ENCODE peak calls at places on chromosome 17, in four cellular contexts. J, L, R and C are unnamed samples. For H3K27me3, the result is how much of the 10 kb centered on the place peaks cover.

GRCh38 chr17:45876539-45876938 is 17.8 kb upstream of the MAPT start:
- DNase-seq in J (no peak), L (no peak), R (no peak), C (no peak)

GRCh38 chr17:49557204-49558024 is 18.3 kb upstream of the NXPH3 start:
- DNase-seq in L (no peak), J (no peak), R (peak), C (no peak)

GRCh38 chr17:32746280-32746679 is 130.6 kb downstream of the MYO1D start:
- DNase-seq in L (no peak), R (no peak), J (no peak), C (no peak)

GRCh38 chr17:51260960-51261958 is 913 bp downstream of the UTP18 start:
- DNase-seq in J (peak), R (no peak), L (peak), C (peak)

GRCh38 chr17:66547170-66547865 is 244.9 kb downstream of the PRKCA start:
- DNase-seq in R (no peak), L (no peak), J (no peak), C (no peak)

GRCh38 chr17:2926019-2926650 is 129.9 kb downstream of the RAP1GAP2 start:
- DNase-seq in R (peak), J (no peak), L (no peak), C (no peak)

GRCh38 chr17:32259596-32259995 is 6.0 kb upstream of the RHBDL3 start:
- DNase-seq in R (no peak), L (no peak), J (no peak), C (no peak)

GRCh38 chr17:69404398-69404797 is 10.1 kb upstream of the MAP2K6 start:
- DNase-seq in L (no peak), R (no peak), J (no peak), C (no peak)

GRCh38 chr17:19339341-19339815 is 23.1 kb downstream of the B9D1 start:
- DNase-seq in L (no peak), J (no peak), R (no peak), C (no peak)

GRCh38 chr17:2634361-2634960 is 41.0 kb downstream of the PAFAH1B1 start:
- DNase-seq in J (no peak), L (no peak), R (peak), C (no peak)

GRCh38 chr17:41678411-41678906 is 10.2 kb upstream of the EIF1 start:
- DNase-seq in L (no peak), J (no peak), R (peak), C (no peak)

GRCh38 chr17:55303701-55304145 is 39.0 kb downstream of the HLF start:
- DNase-seq in J (no peak), L (no peak), R (no peak), C (no peak)

GRCh38 chr17:27560668-27561067 is 70.3 kb upstream of the LGALS9 start:
- DNase-seq in R (no peak), J (no peak), L (peak), C (no peak)

GRCh38 chr17:44558349-44559287 is 1.3 kb downstream of the FZD2 start:
- DNase-seq in L (no peak), J (no peak), R (no peak), C (no peak)

GRCh38 chr17:31663576-31663975 is 195.5 kb downstream of the COPRS start:
- DNase-seq in L (no peak), R (no peak), J (no peak), C (no peak)

GRCh38 chr17:9472094-9472493 is 103.5 kb downstream of the STX8 start:
- DNase-seq in R (no peak), L (no peak), J (no peak), C (peak)

GRCh38 chr17:68161644-68162428 is 86.0 kb upstream of the AMZ2 start:
- DNase-seq in L (peak), J (no peak), R (no peak), C (no peak)

GRCh38 chr17:45914036-45914717 is 19.8 kb downstream of the MAPT start:
- DNase-seq in L (no peak), R (no peak), J (no peak), C (no peak)

GRCh38 chr17:81228420-81228819 is 5.7 kb upstream of the CEP131 start:
- DNase-seq in J (no peak), R (no peak), L (no peak), C (no peak)

GRCh38 chr17:47649972-47650524 is 329 bp downstream of the KPNB1 start:
- DNase-seq in J (no peak), L (no peak), R (no peak), C (no peak)

GRCh38 chr17:43356999-43357398 is 41.8 kb upstream of the ARL4D start:
- DNase-seq in J (no peak), L (no peak), R (peak), C (peak)

GRCh38 chr17:66549731-66550207 is 247.4 kb downstream of the PRKCA start:
- DNase-seq in L (no peak), R (no peak), J (no peak), C (peak)

GRCh38 chr17:2214047-2214717 is 89.4 kb downstream of the SMG6 start:
- DNase-seq in R (no peak), L (peak), J (no peak), C (peak)

GRCh38 chr17:7283471-7284216 is 2.1 kb downstream of the SLC2A4 start:
- DNase-seq in R (no peak), J (no peak), L (no peak), C (no peak)
- H3K27me3 ChIP-seq in R (under half), J (under half), L (half or more), C (under half)

DNA sequence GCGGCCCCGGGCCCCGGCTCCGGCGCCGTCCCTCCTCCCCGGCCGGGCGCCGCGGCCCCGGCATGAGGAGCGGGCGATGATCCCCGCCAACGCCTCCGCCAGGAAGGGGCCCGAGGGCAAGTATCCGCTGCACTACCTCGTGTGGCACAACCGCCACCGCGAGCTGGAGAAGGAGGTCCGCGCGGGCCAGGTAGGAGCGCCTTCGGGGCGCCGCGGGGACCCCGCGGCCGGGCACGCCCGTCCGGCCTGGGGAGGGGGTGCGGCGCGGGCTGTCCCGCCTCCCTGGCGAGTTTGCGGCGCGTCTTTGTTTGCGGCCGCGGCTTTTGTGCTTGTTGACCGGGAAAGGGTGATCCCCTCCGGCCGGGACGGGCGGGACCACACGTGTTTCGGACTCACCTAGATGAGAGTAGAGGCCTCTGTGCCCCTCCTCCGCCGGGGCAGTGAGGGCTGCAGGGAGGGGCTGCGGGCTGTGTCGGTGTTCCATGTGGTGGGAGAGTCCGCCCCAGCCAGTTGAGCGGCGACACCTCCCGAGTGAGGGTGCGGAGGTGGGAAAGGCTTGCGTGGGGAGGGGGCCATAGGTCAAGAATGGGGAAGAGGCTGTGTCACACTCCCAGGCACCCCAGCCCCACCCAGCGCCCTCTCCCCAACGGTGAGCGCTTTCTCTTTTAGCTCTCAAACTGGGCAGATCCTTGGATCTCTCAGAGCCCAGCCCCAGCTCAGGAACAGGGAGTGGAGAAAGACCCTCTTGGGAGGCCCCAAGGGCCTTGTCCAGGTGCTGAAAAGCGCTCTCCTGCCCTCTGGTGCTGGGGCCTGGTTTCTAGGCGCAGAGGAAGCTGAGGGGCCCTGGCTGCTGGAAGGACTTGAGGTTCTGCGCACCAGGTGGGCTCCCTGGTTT is 861 bp downstream of the ANKRD13B start:
- DNase-seq in J (no peak), R (no peak), L (peak), C (no peak)
- H3K27ac ChIP-seq in J (no peak), R (no peak), L (peak), C (no peak)

DNA sequence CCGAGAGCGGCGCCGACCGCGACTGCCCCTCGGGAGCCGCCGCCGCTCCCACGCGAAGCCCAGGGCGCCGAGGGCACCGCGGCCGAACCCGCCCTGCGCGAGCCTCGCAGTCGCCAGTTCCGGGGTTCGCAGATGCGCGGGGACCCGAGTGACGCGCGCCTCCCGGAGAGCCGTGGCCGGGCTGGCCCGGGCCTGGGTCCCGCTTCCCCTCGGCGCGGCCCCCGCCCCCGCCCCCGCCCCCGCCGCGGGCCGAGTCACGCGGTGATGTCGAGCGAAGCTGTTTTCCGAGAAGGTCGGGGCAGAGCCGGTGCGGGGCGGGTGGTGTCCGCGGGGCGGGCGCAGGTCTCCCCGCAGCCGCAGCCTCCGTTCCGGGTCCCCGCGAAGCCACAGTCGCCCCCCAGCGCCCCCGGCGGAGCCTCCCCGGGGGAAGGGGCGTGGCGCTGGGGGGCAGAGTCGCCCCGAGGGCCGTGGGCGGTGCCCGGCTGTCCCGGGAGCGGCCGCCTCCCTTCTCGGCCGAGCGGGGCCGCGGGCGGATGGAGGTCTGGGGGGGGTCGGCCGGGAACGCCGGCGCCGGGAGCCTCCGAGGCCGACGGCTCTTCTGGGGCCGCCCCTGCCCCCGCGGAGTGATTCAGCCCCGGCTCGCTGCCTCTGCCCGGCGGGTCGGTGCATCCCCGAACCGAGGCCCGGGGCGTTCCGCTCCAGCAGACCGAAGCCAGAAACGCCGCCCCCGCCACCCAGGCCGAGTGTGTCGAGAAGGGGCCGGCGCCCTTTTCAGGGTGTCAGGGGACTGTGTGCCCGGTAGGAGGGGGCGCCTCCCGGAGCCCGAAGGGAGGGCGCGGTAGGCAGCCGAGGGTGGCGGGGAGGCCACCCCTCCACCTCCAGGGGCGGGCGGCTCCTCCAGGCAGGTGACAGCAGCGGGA is 1.5 kb downstream of the METRNL start:
- DNase-seq in J (no peak), L (no peak), R (no peak), C (peak)
- H3K27me3 ChIP-seq in J (under half), L (under half), R (under half), C (under half)

GRCh38 chr17:64019486-64020067 is 856 bp downstream of the ICAM2 start:
- DNase-seq in R (no peak), J (no peak), L (no peak), C (no peak)

GRCh38 chr17:64016974-64017373 is 3.5 kb downstream of the ICAM2 start:
- DNase-seq in R (no peak), L (no peak), J (no peak), C (no peak)

GRCh38 chr17:64015447-64015846 is 5.0 kb downstream of the ICAM2 start:
- DNase-seq in J (no peak), R (no peak), L (no peak), C (no peak)

GRCh38 chr17:64017381-64017980 is 3.0 kb downstream of the ICAM2 start:
- DNase-seq in L (no peak), R (no peak), J (no peak), C (no peak)

GRCh38 chr17:64016248-64016784 is 4.1 kb downstream of the ICAM2 start:
- DNase-seq in J (no peak), L (no peak), R (no peak), C (no peak)
- H3K27ac ChIP-seq in J (no peak), L (peak), R (no peak), C (no peak)

GRCh38 chr17:79834575-79835469 is 4.4 kb downstream of the CBX4 start:
- DNase-seq in L (peak), R (no peak), J (no peak), C (no peak)
- H3K27me3 ChIP-seq in L (under half), R (under half), J (under half), C (under half)

GRCh38 chr17:57559226-57559625 is 185.9 kb downstream of the CCDC182 start:
- DNase-seq in R (no peak), L (no peak), J (no peak), C (no peak)

GRCh38 chr17:57557793-57558681 is 187.1 kb downstream of the CCDC182 start:
- DNase-seq in L (no peak), J (no peak), R (peak), C (peak)

GRCh38 chr17:57561072-57561861 is 183.8 kb downstream of the CCDC182 start:
- DNase-seq in L (no peak), R (no peak), J (no peak), C (no peak)

GRCh38 chr17:57562231-57562630 is 182.9 kb downstream of the CCDC182 start:
- DNase-seq in J (no peak), R (no peak), L (no peak), C (no peak)

GRCh38 chr17:57559634-57560387 is 185.3 kb downstream of the CCDC182 start:
- DNase-seq in J (no peak), R (no peak), L (no peak), C (no peak)
- H3K27ac ChIP-seq in J (no peak), R (no peak), L (no peak), C (no peak)

DNA sequence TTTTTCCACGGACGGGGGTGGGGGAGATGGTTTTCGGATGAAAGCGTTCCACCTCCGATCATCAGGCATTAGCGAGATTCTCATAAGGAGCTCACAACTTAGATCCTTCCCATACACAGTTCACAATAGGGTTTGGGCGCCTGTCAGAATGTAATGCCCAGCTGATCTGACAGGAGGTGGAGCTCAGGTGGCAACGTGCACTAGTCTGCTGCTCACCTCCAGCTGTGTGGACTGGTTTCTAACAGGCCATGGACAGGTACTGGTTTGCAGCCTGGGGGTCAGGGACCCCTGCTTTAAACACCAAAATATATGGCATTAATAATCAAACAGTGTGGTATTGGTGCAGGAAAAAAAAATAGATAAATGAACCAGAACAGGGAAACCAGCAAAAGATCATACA is 157.5 kb upstream of the NLRP1 start:
- DNase-seq in J (no peak), R (no peak), L (no peak), C (no peak)
- H3K27me3 ChIP-seq in J (under half), R (under half), L (under half), C (under half)

GRCh38 chr17:77494664-77495435 is 354.1 kb downstream of the SEC14L1 start:
- DNase-seq in J (peak), L (peak), R (peak), C (peak)
- H3K27ac ChIP-seq in J (no peak), L (no peak), R (no peak), C (no peak)

DNA sequence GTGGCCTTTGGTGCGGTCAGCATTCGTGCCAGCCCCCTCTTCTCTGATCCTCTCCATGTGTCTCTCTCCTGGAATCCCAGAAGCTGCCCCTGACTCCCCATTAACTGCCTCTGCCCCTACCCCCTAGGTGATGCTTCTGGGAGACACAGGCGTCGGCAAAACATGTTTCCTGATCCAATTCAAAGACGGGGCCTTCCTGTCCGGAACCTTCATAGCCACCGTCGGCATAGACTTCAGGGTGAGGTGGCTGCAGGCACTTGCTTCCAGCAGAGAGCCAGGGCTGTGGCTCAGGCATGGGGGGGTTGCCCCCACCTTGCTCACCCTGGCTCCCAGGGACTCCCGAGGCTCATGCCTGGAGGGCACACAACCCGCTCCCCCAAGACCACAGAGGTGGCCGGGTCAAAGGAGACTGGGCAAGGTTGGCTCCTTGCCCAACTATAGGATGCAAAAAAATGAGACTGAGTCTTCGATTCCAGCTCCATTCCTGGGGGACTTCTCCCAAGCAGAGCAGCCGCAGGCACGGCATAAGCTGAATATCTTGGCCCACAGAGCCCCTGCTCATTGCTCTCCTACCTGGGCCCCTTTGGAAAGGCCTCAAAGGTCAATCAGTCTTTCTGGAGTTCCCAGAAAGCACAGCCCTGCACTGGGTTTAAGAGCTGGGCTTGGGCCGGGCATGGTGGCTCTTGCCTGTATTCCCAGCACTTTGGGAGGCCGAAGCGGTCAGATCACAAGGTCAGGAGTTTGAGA is 3.8 kb downstream of the RAB37 start:
- DNase-seq in R (no peak), J (no peak), L (no peak), C (no peak)
- H3K27me3 ChIP-seq in R (under half), J (under half), L (half or more), C (under half)